ENCODE peak calls at places on chromosomes 3 and 15, in four cellular contexts. U, G, F and N are unnamed samples. For H3K36me3, the result is how much of the 10 kb centered on the place peaks cover.

GRCh38 chr3:105523496-105523895 is 156.8 kb downstream of the ALCAM start:
- DNase-seq in U (no peak), G (peak), F (no peak), N (no peak)

GRCh38 chr15:76333309-76333708 is 3.3 kb upstream of the ISL2 start:
- DNase-seq in U (no peak), G (no peak), F (no peak), N (no peak)

GRCh38 chr3:99866167-99866810 is 48.6 kb downstream of the CMSS1 start:
- DNase-seq in U (no peak), G (peak), F (no peak), N (no peak)

GRCh38 chr3:113507501-113508067 is 7.4 kb downstream of the SPICE1 start:
- DNase-seq in U (no peak), G (no peak), F (no peak), N (no peak)

GRCh38 chr15:63856711-63857458 is 23.1 kb upstream of the HERC1 start:
- DNase-seq in U (no peak), G (peak), F (no peak), N (no peak)

GRCh38 chr15:89129123-89129815 is 41.0 kb downstream of the ABHD2 start:
- DNase-seq in U (peak), G (peak), F (peak), N (peak)

GRCh38 chr3:22951910-22952309 is 251.2 kb upstream of the UBE2E2 start:
- DNase-seq in U (peak), G (no peak), F (no peak), N (no peak)

GRCh38 chr3:64693031-64693430 is 5.2 kb upstream of the ADAMTS9 start:
- DNase-seq in U (no peak), G (no peak), F (no peak), N (no peak)

GRCh38 chr3:186971578-186971977 is 41.3 kb downstream of the ST6GAL1 start:
- DNase-seq in U (no peak), G (no peak), F (no peak), N (no peak)

DNA sequence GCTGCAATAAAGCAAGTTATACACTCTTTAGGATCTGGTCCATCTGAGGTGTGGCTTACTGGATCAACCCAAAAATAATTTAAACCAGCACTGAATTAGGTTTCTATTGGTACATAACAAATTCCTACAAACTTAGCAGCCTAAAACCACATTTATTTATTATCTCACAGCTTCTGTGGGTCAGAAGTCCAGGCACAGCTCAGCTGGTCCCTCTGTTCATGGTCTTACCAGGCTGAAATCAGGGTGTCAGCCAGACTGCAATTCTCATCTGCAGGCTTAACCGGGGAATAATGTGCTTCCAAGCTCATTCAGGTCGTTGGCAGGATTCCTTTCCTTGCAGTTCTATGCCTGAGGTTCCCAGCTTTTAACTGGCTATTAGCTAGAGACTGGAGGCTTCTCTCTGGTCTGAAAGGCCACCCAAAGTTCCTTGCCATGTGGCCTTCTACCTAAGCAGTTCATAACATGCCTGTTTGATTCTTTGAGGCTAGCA is 477.4 kb upstream of the WNT5A start:
- DNase-seq in U (no peak), G (no peak), F (no peak), N (no peak)
- H3K36me3 ChIP-seq in U (under half), G (under half), F (under half), N (under half)

DNA sequence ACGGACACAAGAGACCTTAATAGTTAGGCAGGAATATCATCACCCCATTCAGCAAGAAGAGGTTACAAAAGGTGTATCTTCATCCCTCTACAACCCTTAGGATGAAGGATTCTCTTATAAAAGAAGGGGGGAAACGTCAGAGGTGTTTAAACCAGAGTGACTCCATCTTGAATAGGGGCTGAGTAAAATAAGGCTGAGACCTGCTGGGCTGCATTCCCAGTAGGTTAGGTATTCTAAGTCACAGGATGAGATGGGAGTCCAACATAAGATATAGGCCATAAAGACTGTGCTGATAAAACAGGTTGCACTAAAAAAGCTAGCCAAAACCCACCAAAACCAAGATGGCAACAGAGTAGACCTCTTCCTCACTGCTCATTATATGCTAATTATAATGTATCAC is 16.5 kb downstream of the TRPM7 start:
- DNase-seq in U (no peak), G (no peak), F (no peak), N (no peak)
- H3K36me3 ChIP-seq in U (under half), G (under half), F (under half), N (under half)

DNA sequence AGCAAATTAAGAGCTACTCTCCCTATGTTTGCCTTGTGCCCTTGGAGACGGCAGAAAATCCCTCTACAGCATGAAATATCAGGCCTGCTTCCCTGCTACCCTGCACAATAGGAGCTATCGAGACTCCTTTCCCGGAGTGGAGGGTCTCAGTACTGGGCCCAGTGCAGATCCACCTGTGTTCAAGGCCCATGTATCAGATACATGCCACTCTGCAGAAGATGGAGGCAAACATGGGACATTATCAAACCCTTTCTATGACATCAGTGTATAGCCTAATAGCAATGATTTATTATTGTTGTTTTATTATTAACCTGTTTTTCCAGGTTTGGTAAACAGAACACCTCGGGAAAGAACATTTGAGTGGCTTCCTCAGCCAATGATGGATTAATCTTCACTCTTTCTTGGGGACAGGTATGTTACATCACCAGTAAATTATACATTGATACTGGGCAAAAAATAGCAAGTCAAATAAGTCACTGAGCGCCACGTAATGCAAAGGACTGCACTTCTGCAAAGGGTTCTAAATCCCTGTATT is 52.9 kb downstream of the HEG1 start:
- DNase-seq in U (peak), G (no peak), F (no peak), N (no peak)
- H3K36me3 ChIP-seq in U (under half), G (half or more), F (under half), N (under half)

GRCh38 chr3:45943207-45943846 is at the start of gene CXCR6:
- DNase-seq in U (no peak), G (peak), F (peak), N (no peak)

GRCh38 chr3:45946307-45946706 is 3.0 kb downstream of the CXCR6 start:
- DNase-seq in U (no peak), G (peak), F (no peak), N (no peak)

GRCh38 chr3:45946875-45947274 is 3.6 kb downstream of the CXCR6 start:
- DNase-seq in U (no peak), G (no peak), F (no peak), N (no peak)

GRCh38 chr3:45947361-45947760 is 4.1 kb downstream of the CXCR6 start:
- DNase-seq in U (no peak), G (peak), F (no peak), N (no peak)

GRCh38 chr3:45944830-45945620 is 1.8 kb downstream of the CXCR6 start:
- DNase-seq in U (no peak), G (no peak), F (no peak), N (no peak)
- H3K36me3 ChIP-seq in U (under half), G (under half), F (under half), N (under half)

DNA sequence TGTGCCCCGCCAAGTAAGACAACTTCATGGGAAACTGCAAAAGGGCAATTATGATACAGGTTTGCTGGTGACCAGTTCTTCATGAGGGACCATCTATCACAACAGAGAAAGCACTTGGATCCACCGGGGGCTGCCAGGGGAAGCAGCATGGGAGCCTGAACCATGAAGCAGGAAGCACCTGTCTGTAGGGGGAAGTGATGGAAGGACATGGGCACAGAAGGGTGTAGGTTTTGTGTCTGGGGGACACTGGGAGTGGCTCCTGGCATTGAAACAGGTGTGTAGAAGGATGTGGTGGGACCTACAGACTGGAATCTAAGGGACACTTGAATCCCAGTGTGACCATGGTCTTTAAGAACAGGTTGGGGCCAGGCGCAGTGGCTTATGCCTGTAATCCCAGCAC is 22.6 kb downstream of the MKRN2 start:
- DNase-seq in U (no peak), G (no peak), F (no peak), N (no peak)
- H3K36me3 ChIP-seq in U (under half), G (half or more), F (under half), N (under half)

GRCh38 chr15:45143056-45143455 is 13.3 kb downstream of the DUOX1 start:
- DNase-seq in U (no peak), G (no peak), F (no peak), N (no peak)
- H3K36me3 ChIP-seq in U (under half), G (under half), F (under half), N (under half)

GRCh38 chr15:100454148-100454547 is 74.6 kb downstream of the CERS3 start:
- DNase-seq in U (no peak), G (no peak), F (no peak), N (no peak)

GRCh38 chr15:100461049-100461448 is 67.7 kb downstream of the CERS3 start:
- DNase-seq in U (no peak), G (no peak), F (no peak), N (no peak)

GRCh38 chr15:100457201-100457600 is 71.5 kb downstream of the CERS3 start:
- DNase-seq in U (peak), G (peak), F (no peak), N (no peak)
- H3K36me3 ChIP-seq in U (under half), G (under half), F (under half), N (under half)